ENCODE peak calls at places on chromosomes 5 and 9, in nine cellular contexts. One of them, this sample, is unnamed.

GRCh38 chr5:133792683-133793082 is 175.7 kb downstream of the C5orf15 start:
- DNase-seq in HT-29: no peak
- DNase-seq in stimulated activated CD4-positive, alpha-beta T cell treated with anti-CD3 and anti-CD28 coated beads, Interleukin-1b, Interleukin-23, amount 100 ng/mL, for 48 hours: no peak
- DNase-seq in NCI-H1092: no peak
- DNase-seq in NCI-H1105: no peak
- DNase-seq in kidney tubule cell: no peak
- DNase-seq in testis: no peak
- DNase-seq in SHP77: no peak
- DNase-seq in midbrain: no peak
- DNase-seq in this sample: no peak

GRCh38 chr9:90137824-90138223 is 504.8 kb downstream of the DIRAS2 start:
- DNase-seq in HT-29: no peak
- DNase-seq in stimulated activated CD4-positive, alpha-beta T cell treated with anti-CD3 and anti-CD28 coated beads, Interleukin-1b, Interleukin-23, amount 100 ng/mL, for 48 hours: no peak
- DNase-seq in NCI-H1092: no peak
- DNase-seq in NCI-H1105: no peak
- DNase-seq in kidney tubule cell: no peak
- DNase-seq in testis: no peak
- DNase-seq in SHP77: peak
- DNase-seq in midbrain: no peak
- DNase-seq in this sample: no peak

GRCh38 chr5:124634820-124635323 is 111.6 kb downstream of the ZNF608 start:
- DNase-seq in HT-29: no peak
- DNase-seq in stimulated activated CD4-positive, alpha-beta T cell treated with anti-CD3 and anti-CD28 coated beads, Interleukin-1b, Interleukin-23, amount 100 ng/mL, for 48 hours: no peak
- DNase-seq in NCI-H1092: no peak
- DNase-seq in NCI-H1105: no peak
- DNase-seq in kidney tubule cell: no peak
- DNase-seq in testis: no peak
- DNase-seq in SHP77: no peak
- DNase-seq in midbrain: no peak
- DNase-seq in this sample: no peak

GRCh38 chr9:31629292-31629691 is 755.2 kb upstream of the ACO1 start:
- DNase-seq in HT-29: no peak
- DNase-seq in stimulated activated CD4-positive, alpha-beta T cell treated with anti-CD3 and anti-CD28 coated beads, Interleukin-1b, Interleukin-23, amount 100 ng/mL, for 48 hours: no peak
- DNase-seq in NCI-H1092: no peak
- DNase-seq in NCI-H1105: no peak
- DNase-seq in kidney tubule cell: peak
- DNase-seq in testis: no peak
- DNase-seq in SHP77: no peak
- DNase-seq in midbrain: no peak
- DNase-seq in this sample: no peak

GRCh38 chr9:135211524-135211890 is 124.0 kb downstream of the OLFM1 start:
- DNase-seq in HT-29: no peak
- DNase-seq in stimulated activated CD4-positive, alpha-beta T cell treated with anti-CD3 and anti-CD28 coated beads, Interleukin-1b, Interleukin-23, amount 100 ng/mL, for 48 hours: no peak
- DNase-seq in NCI-H1092: no peak
- DNase-seq in NCI-H1105: no peak
- DNase-seq in kidney tubule cell: no peak
- DNase-seq in testis: no peak
- DNase-seq in SHP77: no peak
- DNase-seq in midbrain: no peak
- DNase-seq in this sample: no peak

GRCh38 chr9:120713257-120714087 is 798 bp downstream of the MEGF9 start:
- DNase-seq in HT-29: no peak
- DNase-seq in stimulated activated CD4-positive, alpha-beta T cell treated with anti-CD3 and anti-CD28 coated beads, Interleukin-1b, Interleukin-23, amount 100 ng/mL, for 48 hours: no peak
- DNase-seq in NCI-H1092: no peak
- DNase-seq in NCI-H1105: no peak
- DNase-seq in kidney tubule cell: peak
- DNase-seq in testis: no peak
- DNase-seq in SHP77: no peak
- DNase-seq in midbrain: peak
- DNase-seq in this sample: peak

GRCh38 chr9:81915801-81916505 is 12.3 kb upstream of the SPATA31D4 start:
- DNase-seq in HT-29: no peak
- DNase-seq in stimulated activated CD4-positive, alpha-beta T cell treated with anti-CD3 and anti-CD28 coated beads, Interleukin-1b, Interleukin-23, amount 100 ng/mL, for 48 hours: no peak
- DNase-seq in NCI-H1092: no peak
- DNase-seq in NCI-H1105: no peak
- DNase-seq in kidney tubule cell: peak
- DNase-seq in testis: no peak
- DNase-seq in SHP77: no peak
- DNase-seq in midbrain: no peak
- DNase-seq in this sample: no peak

GRCh38 chr5:159049844-159050318 is 49.8 kb downstream of the EBF1 start:
- DNase-seq in HT-29: no peak
- DNase-seq in stimulated activated CD4-positive, alpha-beta T cell treated with anti-CD3 and anti-CD28 coated beads, Interleukin-1b, Interleukin-23, amount 100 ng/mL, for 48 hours: no peak
- DNase-seq in NCI-H1092: no peak
- DNase-seq in NCI-H1105: no peak
- DNase-seq in kidney tubule cell: no peak
- DNase-seq in testis: peak
- DNase-seq in SHP77: no peak
- DNase-seq in midbrain: peak
- DNase-seq in this sample: no peak

GRCh38 chr9:33737811-33738606 is 57.4 kb upstream of the PRSS3 start:
- DNase-seq in HT-29: peak
- DNase-seq in stimulated activated CD4-positive, alpha-beta T cell treated with anti-CD3 and anti-CD28 coated beads, Interleukin-1b, Interleukin-23, amount 100 ng/mL, for 48 hours: no peak
- DNase-seq in NCI-H1092: peak
- DNase-seq in NCI-H1105: peak
- DNase-seq in kidney tubule cell: peak
- DNase-seq in testis: peak
- DNase-seq in SHP77: peak
- DNase-seq in midbrain: peak
- DNase-seq in this sample: no peak

GRCh38 chr5:98741926-98742325 is 31.5 kb upstream of the RGMB start:
- DNase-seq in HT-29: no peak
- DNase-seq in stimulated activated CD4-positive, alpha-beta T cell treated with anti-CD3 and anti-CD28 coated beads, Interleukin-1b, Interleukin-23, amount 100 ng/mL, for 48 hours: no peak
- DNase-seq in NCI-H1092: no peak
- DNase-seq in NCI-H1105: no peak
- DNase-seq in kidney tubule cell: no peak
- DNase-seq in testis: no peak
- DNase-seq in SHP77: no peak
- DNase-seq in midbrain: no peak
- DNase-seq in this sample: no peak

GRCh38 chr5:77431719-77432118 is 60.4 kb downstream of the WDR41 start:
- DNase-seq in HT-29: no peak
- DNase-seq in stimulated activated CD4-positive, alpha-beta T cell treated with anti-CD3 and anti-CD28 coated beads, Interleukin-1b, Interleukin-23, amount 100 ng/mL, for 48 hours: no peak
- DNase-seq in NCI-H1092: no peak
- DNase-seq in NCI-H1105: no peak
- DNase-seq in kidney tubule cell: no peak
- DNase-seq in testis: no peak
- DNase-seq in SHP77: no peak
- DNase-seq in midbrain: no peak
- DNase-seq in this sample: no peak

GRCh38 chr5:172451771-172452197 is 2.5 kb downstream of the SH3PXD2B start:
- DNase-seq in HT-29: no peak
- DNase-seq in stimulated activated CD4-positive, alpha-beta T cell treated with anti-CD3 and anti-CD28 coated beads, Interleukin-1b, Interleukin-23, amount 100 ng/mL, for 48 hours: peak
- DNase-seq in NCI-H1092: no peak
- DNase-seq in NCI-H1105: no peak
- DNase-seq in kidney tubule cell: peak
- DNase-seq in testis: no peak
- DNase-seq in SHP77: no peak
- DNase-seq in midbrain: no peak
- DNase-seq in this sample: no peak

GRCh38 chr5:132674671-132675506 is 1.1 kb downstream of the IL4 start:
- DNase-seq in HT-29: no peak
- DNase-seq in stimulated activated CD4-positive, alpha-beta T cell treated with anti-CD3 and anti-CD28 coated beads, Interleukin-1b, Interleukin-23, amount 100 ng/mL, for 48 hours: no peak
- DNase-seq in NCI-H1092: no peak
- DNase-seq in NCI-H1105: no peak
- DNase-seq in kidney tubule cell: peak
- DNase-seq in testis: no peak
- DNase-seq in SHP77: no peak
- DNase-seq in midbrain: no peak
- DNase-seq in this sample: no peak

GRCh38 chr5:64947031-64947430 is 178.3 kb downstream of the CWC27 start:
- DNase-seq in HT-29: peak
- DNase-seq in stimulated activated CD4-positive, alpha-beta T cell treated with anti-CD3 and anti-CD28 coated beads, Interleukin-1b, Interleukin-23, amount 100 ng/mL, for 48 hours: no peak
- DNase-seq in NCI-H1092: peak
- DNase-seq in NCI-H1105: peak
- DNase-seq in kidney tubule cell: peak
- DNase-seq in testis: no peak
- DNase-seq in SHP77: peak
- DNase-seq in midbrain: no peak
- DNase-seq in this sample: no peak

GRCh38 chr5:37792976-37793328 is 46.9 kb downstream of the GDNF start:
- DNase-seq in HT-29: no peak
- DNase-seq in stimulated activated CD4-positive, alpha-beta T cell treated with anti-CD3 and anti-CD28 coated beads, Interleukin-1b, Interleukin-23, amount 100 ng/mL, for 48 hours: no peak
- DNase-seq in NCI-H1092: no peak
- DNase-seq in NCI-H1105: no peak
- DNase-seq in kidney tubule cell: peak
- DNase-seq in testis: no peak
- DNase-seq in SHP77: peak
- DNase-seq in midbrain: no peak
- DNase-seq in this sample: no peak

GRCh38 chr9:38687389-38687842 is 32.5 kb downstream of the FAM240B start:
- DNase-seq in HT-29: no peak
- DNase-seq in stimulated activated CD4-positive, alpha-beta T cell treated with anti-CD3 and anti-CD28 coated beads, Interleukin-1b, Interleukin-23, amount 100 ng/mL, for 48 hours: peak
- DNase-seq in NCI-H1092: no peak
- DNase-seq in NCI-H1105: no peak
- DNase-seq in kidney tubule cell: peak
- DNase-seq in testis: peak
- DNase-seq in SHP77: peak
- DNase-seq in midbrain: peak
- DNase-seq in this sample: no peak

GRCh38 chr5:128494516-128494915 is 43.5 kb downstream of the FBN2 start:
- DNase-seq in HT-29: no peak
- DNase-seq in stimulated activated CD4-positive, alpha-beta T cell treated with anti-CD3 and anti-CD28 coated beads, Interleukin-1b, Interleukin-23, amount 100 ng/mL, for 48 hours: no peak
- DNase-seq in NCI-H1092: no peak
- DNase-seq in NCI-H1105: no peak
- DNase-seq in kidney tubule cell: peak
- DNase-seq in testis: no peak
- DNase-seq in SHP77: no peak
- DNase-seq in midbrain: no peak
- DNase-seq in this sample: no peak

GRCh38 chr5:102600964-102601363 is 102.2 kb upstream of the SLCO6A1 start:
- DNase-seq in HT-29: no peak
- DNase-seq in stimulated activated CD4-positive, alpha-beta T cell treated with anti-CD3 and anti-CD28 coated beads, Interleukin-1b, Interleukin-23, amount 100 ng/mL, for 48 hours: no peak
- DNase-seq in NCI-H1092: no peak
- DNase-seq in NCI-H1105: peak
- DNase-seq in kidney tubule cell: peak
- DNase-seq in testis: no peak
- DNase-seq in SHP77: no peak
- DNase-seq in midbrain: no peak
- DNase-seq in this sample: no peak

This sample was measured in posterior cingulate gyrus.